ENCODE peak calls at places on chromosome 9, in seven cellular contexts. C is GM12878, U is A549, O is IMR-90, S is K562, Q is HCT116, P is H1. R is an unnamed sample.

GRCh38 chr9:134787601-134788531 is 92.7 kb upstream of the FCN2 start:
- DNase-seq in C (no peak), U (no peak), O (no peak), S (no peak), Q (no peak), P (no peak), R (no peak)

GRCh38 chr9:136050266-136050705 is 44.8 kb downstream of the NACC2 start:
- DNase-seq in C (no peak), U (no peak), O (no peak), S (peak; percentile 4), Q (no peak), P (peak; percentile 70), R (no peak)

GRCh38 chr9:130143974-130144373 is 28.2 kb upstream of the NCS1 start:
- DNase-seq in C (no peak), U (no peak), O (peak; percentile 42), S (no peak), Q (no peak), P (no peak), R (no peak)

GRCh38 chr9:129752915-129753724 is at the start of gene PTGES:
- DNase-seq in C (no peak), U (peak; percentile 91), O (peak; percentile 87), S (peak; percentile 81), Q (peak; percentile 40), P (peak; percentile 78), R (no peak)

GRCh38 chr9:70285981-70286616 is 27.3 kb downstream of the SMC5 start:
- DNase-seq in C (no peak), U (no peak), O (peak; percentile 28), S (no peak), Q (no peak), P (no peak), R (no peak)

GRCh38 chr9:110623462-110624025 is 44.0 kb upstream of the SVEP1 start:
- DNase-seq in C (peak; percentile 28), U (peak; percentile 53), O (peak; percentile 70), S (peak; percentile 42), Q (peak; percentile 66), P (peak; percentile 51), R (peak; percentile 55)

GRCh38 chr9:113646946-113647914 is 183.7 kb downstream of the RGS3 start:
- DNase-seq in C (no peak), U (no peak), O (no peak), S (no peak), Q (no peak), P (no peak), R (no peak)

GRCh38 chr9:127313042-127313560 is 48.5 kb downstream of the GARNL3 start:
- DNase-seq in C (no peak), U (no peak), O (no peak), S (peak; percentile 10), Q (no peak), P (no peak), R (no peak)

GRCh38 chr9:118058227-118058626 is 354.0 kb downstream of the TLR4 start:
- DNase-seq in C (no peak), U (no peak), O (no peak), S (no peak), Q (no peak), P (no peak), R (no peak)

GRCh38 chr9:91190062-91190461 is 171.7 kb downstream of the AUH start:
- DNase-seq in C (no peak), U (no peak), O (no peak), S (no peak), Q (no peak), P (no peak), R (no peak)

GRCh38 chr9:137694962-137695875 is 76.4 kb downstream of the EHMT1 start:
- DNase-seq in C (no peak), U (peak; percentile 54), O (no peak), S (peak; percentile 77), Q (no peak), P (peak; percentile 86), R (peak; percentile 64)
- TF ChIP-seq CEBPB in C (no peak), U (no peak), O (no peak), S (no peak), Q (no peak), P (no peak), R (no peak)

GRCh38 chr9:22119537-22120167 is 110.5 kb upstream of the CDKN2B start:
- DNase-seq in C (no peak), U (no peak), O (peak; percentile 50), S (no peak), Q (no peak), P (no peak), R (peak; percentile 21)
- TF ChIP-seq CEBPB in C (no peak), U (no peak), O (no peak), S (no peak), Q (no peak), P (no peak), R (no peak)

GRCh38 chr9:124260769-124261603 is 3.2 kb downstream of the NEK6 start:
- DNase-seq in C (no peak), U (peak; percentile 67), O (peak; percentile 69), S (no peak), Q (no peak), P (no peak), R (peak; percentile 61)
- TF ChIP-seq CEBPB in C (no peak), U (no peak), O (no peak), S (no peak), Q (no peak), P (no peak), R (no peak)

GRCh38 chr9:79639354-79639753 is 67.6 kb downstream of the TLE4 start:
- DNase-seq in C (no peak), U (no peak), O (peak; percentile 43), S (no peak), Q (no peak), P (no peak), R (no peak)

GRCh38 chr9:79633558-79633957 is 61.8 kb downstream of the TLE4 start:
- DNase-seq in C (no peak), U (no peak), O (no peak), S (no peak), Q (no peak), P (no peak), R (no peak)

GRCh38 chr9:79641055-79641454 is 69.3 kb downstream of the TLE4 start:
- DNase-seq in C (no peak), U (no peak), O (no peak), S (no peak), Q (no peak), P (no peak), R (no peak)

GRCh38 chr9:79638806-79639205 is 67.0 kb downstream of the TLE4 start:
- DNase-seq in C (no peak), U (no peak), O (no peak), S (no peak), Q (no peak), P (no peak), R (no peak)

GRCh38 chr9:79637180-79637925 is 65.6 kb downstream of the TLE4 start:
- DNase-seq in C (no peak), U (no peak), O (peak; percentile 56), S (no peak), Q (no peak), P (no peak), R (no peak)
- TF ChIP-seq CEBPB in C (no peak), U (no peak), O (no peak), S (no peak), Q (no peak), P (no peak), R (no peak)

DNA sequence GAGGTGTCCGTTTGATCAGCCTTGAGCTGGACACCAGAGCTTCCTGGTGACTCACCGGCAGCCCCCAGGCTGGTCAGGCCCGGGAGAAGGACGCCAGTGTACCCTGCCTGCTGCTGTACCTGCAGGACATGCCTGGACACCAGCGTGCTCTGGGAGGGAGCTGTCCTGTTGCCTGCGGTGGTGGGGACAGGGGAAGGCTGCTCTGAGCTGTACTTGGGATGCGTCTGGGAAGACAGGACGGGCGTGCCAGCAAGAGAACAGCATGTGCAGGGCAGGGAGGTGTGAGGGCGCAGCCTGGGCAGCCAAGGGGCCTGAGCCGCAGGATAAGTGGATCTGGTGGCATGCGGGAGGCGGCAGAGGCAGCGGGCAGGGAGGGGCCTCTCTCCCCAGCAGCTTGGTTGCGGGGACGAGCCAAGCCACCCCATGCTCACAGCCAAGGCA is 32.8 kb upstream of the TTLL11 start:
- DNase-seq in C (no peak), U (no peak), O (peak; percentile 12), S (no peak), Q (no peak), P (peak; percentile 74), R (peak; percentile 50)
- TF ChIP-seq CEBPB in C (no peak), U (no peak), O (no peak), S (no peak), Q (no peak), P (no peak), R (no peak)

GRCh38 chr9:36486933-36487481 is 85.7 kb upstream of the MELK start:
- DNase-seq in C (no peak), U (no peak), O (no peak), S (peak; percentile 40), Q (no peak), P (peak; percentile 65), R (peak; percentile 28)

GRCh38 chr9:36486454-36486932 is 86.2 kb upstream of the MELK start:
- DNase-seq in C (no peak), U (no peak), O (peak; percentile 11), S (peak; percentile 11), Q (no peak), P (no peak), R (no peak)

GRCh38 chr9:36485647-36486453 is 85.8 kb upstream of the RNF38 start:
- DNase-seq in C (no peak), U (no peak), O (peak; percentile 17), S (no peak), Q (no peak), P (peak; percentile 61), R (no peak)

GRCh38 chr9:36487482-36488321 is 85.0 kb upstream of the MELK start:
- DNase-seq in C (peak; percentile 62), U (peak; percentile 63), O (peak; percentile 90), S (peak; percentile 88), Q (peak; percentile 73), P (peak; percentile 80), R (peak; percentile 80)

DNA sequence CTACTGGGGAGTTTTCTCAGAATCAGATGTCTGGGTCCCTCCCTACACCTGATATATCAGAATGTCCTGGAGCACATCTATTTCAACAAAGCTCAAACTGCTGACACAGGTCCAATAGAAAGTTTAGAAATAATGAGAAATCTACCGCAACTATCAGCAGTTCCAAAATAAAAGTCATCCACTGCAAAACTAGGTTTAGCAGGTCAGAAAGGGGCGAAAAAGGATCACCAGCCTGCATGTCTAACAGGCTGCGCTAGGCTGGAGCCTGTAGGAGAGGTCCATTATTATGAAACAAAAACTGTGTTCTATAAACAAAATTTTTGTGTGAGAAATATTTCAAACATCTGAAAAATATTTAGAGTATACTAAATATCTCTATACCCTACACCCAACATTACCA is 84.1 kb upstream of the RNF38 start:
- DNase-seq in C (no peak), U (no peak), O (peak; percentile 11), S (no peak), Q (no peak), P (no peak), R (no peak)
- TF ChIP-seq CEBPB in C (no peak), U (no peak), O (no peak), S (no peak), Q (no peak), P (no peak), R (no peak)

GRCh38 chr9:78865757-78866156 is 568.8 kb downstream of the PSAT1 start:
- DNase-seq in C (no peak), U (no peak), O (no peak), S (no peak), Q (no peak), P (no peak), R (no peak)
- TF ChIP-seq CEBPB in C (no peak), U (no peak), O (no peak), S (no peak), Q (no peak), P (no peak), R (no peak)

GRCh38 chr9:114784721-114785253 is 21.1 kb downstream of the TNFSF15 start:
- DNase-seq in C (no peak), U (no peak), O (no peak), S (no peak), Q (no peak), P (no peak), R (no peak)
- TF ChIP-seq CEBPB in C (no peak), U (no peak), O (no peak), S (no peak), Q (no peak), P (no peak), R (no peak)

R was measured in HepG2.